ENCODE peak calls at places on chromosomes 1 and 21, in four cellular contexts. Q is K562, W is HepG2, S is GM12878. G is an unnamed sample.

GRCh38 chr1:87642581-87643129 is 314.0 kb downstream of the LMO4 start:
- DNase-seq in Q (peak), W (peak), S (no peak), G (peak)

GRCh38 chr1:201648066-201648910 is 109.4 kb downstream of the NAV1 start:
- DNase-seq in Q (peak), W (no peak), S (no peak), G (peak)

GRCh38 chr1:241077386-241078147 is 279.4 kb downstream of the RGS7 start:
- DNase-seq in Q (no peak), W (no peak), S (no peak), G (no peak)

GRCh38 chr1:209844695-209845404 is 17.1 kb downstream of the UTP25 start:
- DNase-seq in Q (no peak), W (no peak), S (no peak), G (no peak)

GRCh38 chr1:27368872-27369703 is 2.3 kb upstream of the MAP3K6 start:
- DNase-seq in Q (no peak), W (no peak), S (no peak), G (no peak)

GRCh38 chr1:232625319-232625868 is 4.5 kb downstream of the SIPA1L2 start:
- DNase-seq in Q (no peak), W (no peak), S (no peak), G (no peak)

GRCh38 chr1:218367118-218367517 is 22.0 kb downstream of the TGFB2 start:
- DNase-seq in Q (no peak), W (peak), S (no peak), G (no peak)

GRCh38 chr1:165403835-165404482 is 41.0 kb downstream of the RXRG start:
- DNase-seq in Q (peak), W (peak), S (no peak), G (peak)

GRCh38 chr1:182281541-182281940 is 110.0 kb downstream of the GLUL start:
- DNase-seq in Q (no peak), W (no peak), S (no peak), G (no peak)

GRCh38 chr1:51072040-51072439 is 30.0 kb upstream of the C1orf185 start:
- DNase-seq in Q (peak), W (peak), S (no peak), G (no peak)

GRCh38 chr1:201946224-201946908 is at the start of gene LMOD1:
- DNase-seq in Q (peak), W (peak), S (no peak), G (peak)

GRCh38 chr21:31198575-31198974 is 145.5 kb downstream of the TIAM1 start:
- DNase-seq in Q (peak), W (peak), S (no peak), G (peak)

GRCh38 chr1:26166719-26167281 is 2.0 kb downstream of the C1orf232 start:
- DNase-seq in Q (no peak), W (no peak), S (no peak), G (no peak)

GRCh38 chr1:31306278-31306677 is 9.4 kb downstream of the ZCCHC17 start:
- DNase-seq in Q (no peak), W (no peak), S (no peak), G (no peak)

GRCh38 chr1:235313931-235314678 is 13.9 kb downstream of the ARID4B start:
- DNase-seq in Q (no peak), W (no peak), S (no peak), G (no peak)
- TF ChIP-seq FOXM1 in Q (no peak), W (no peak), S (no peak), G (peak)

GRCh38 chr1:112007169-112007568 is 17.7 kb upstream of the KCND3 start:
- DNase-seq in Q (no peak), W (no peak), S (no peak), G (no peak)

GRCh38 chr1:112012823-112013222 is 23.4 kb upstream of the KCND3 start:
- DNase-seq in Q (no peak), W (no peak), S (no peak), G (no peak)

GRCh38 chr1:112017183-112017582 is 27.7 kb upstream of the KCND3 start:
- DNase-seq in Q (no peak), W (no peak), S (no peak), G (no peak)

DNA sequence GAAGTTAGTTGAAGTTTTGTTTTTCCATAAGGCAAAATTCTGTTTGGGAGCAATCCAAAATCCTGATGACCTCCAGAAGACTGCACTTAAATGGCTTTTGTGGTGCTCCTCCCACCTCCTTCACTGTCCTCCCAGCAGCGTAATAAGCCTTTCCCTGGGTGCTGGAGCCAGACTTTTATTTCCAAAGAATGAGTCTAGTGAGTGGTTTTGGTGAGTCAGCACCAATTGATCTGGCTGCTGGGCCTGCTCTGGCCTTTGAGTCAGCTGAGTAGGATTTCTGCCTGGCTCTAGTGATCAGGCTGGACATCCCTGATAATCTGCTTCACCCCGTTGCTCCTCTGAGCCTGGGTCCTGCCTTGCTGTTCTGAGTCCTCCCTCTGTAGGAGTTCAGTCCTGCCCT is 21.8 kb upstream of the KCND3 start:
- DNase-seq in Q (peak), W (no peak), S (no peak), G (no peak)
- TF ChIP-seq SP1 in Q (no peak), W (no peak), S (no peak), G (no peak)

GRCh38 chr1:214537872-214538473 is 13.4 kb downstream of the PTPN14 start:
- DNase-seq in Q (no peak), W (no peak), S (no peak), G (no peak)
- TF ChIP-seq BHLHE40 in Q (no peak), W (no peak), S (no peak), G (no peak)

DNA sequence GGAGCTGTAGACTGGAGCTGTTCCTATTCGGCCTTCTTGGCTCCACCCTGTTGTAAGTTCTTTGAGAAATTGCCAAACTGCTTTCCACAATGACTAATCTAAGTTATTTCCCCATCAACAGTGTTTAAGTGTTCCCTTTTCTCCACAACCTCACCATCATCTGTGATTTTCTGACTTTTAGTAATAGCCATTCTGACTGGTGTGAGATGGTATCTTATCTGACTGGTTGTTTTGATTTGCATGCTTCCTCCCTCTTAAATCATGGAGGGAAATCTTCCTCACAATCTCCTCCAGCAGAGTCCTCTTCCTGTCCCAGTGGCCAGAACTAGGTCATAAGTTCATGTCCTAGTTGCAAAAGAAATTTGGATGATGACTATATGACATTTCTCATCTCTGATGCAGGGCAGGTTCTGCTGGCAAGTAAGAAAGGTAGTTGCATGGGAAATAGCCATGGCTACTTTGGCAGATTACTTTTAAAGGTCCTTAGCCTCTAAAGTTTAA is 294.0 kb downstream of the LRRC40 start:
- DNase-seq in Q (no peak), W (no peak), S (no peak), G (no peak)
- TF ChIP-seq FOXM1 in Q (no peak), W (no peak), S (no peak), G (no peak)

GRCh38 chr1:243431591-243431990 is 175.8 kb downstream of the SDCCAG8 start:
- DNase-seq in Q (no peak), W (no peak), S (no peak), G (no peak)

GRCh38 chr1:243428617-243429342 is 172.9 kb downstream of the SDCCAG8 start:
- DNase-seq in Q (no peak), W (no peak), S (no peak), G (no peak)

GRCh38 chr1:243434594-243434993 is 178.8 kb downstream of the SDCCAG8 start:
- DNase-seq in Q (no peak), W (no peak), S (no peak), G (no peak)

GRCh38 chr1:243433737-243434370 is 178.0 kb downstream of the SDCCAG8 start:
- DNase-seq in Q (no peak), W (no peak), S (no peak), G (no peak)

GRCh38 chr1:243432136-243432535 is 176.3 kb downstream of the SDCCAG8 start:
- DNase-seq in Q (no peak), W (no peak), S (no peak), G (no peak)
- TF ChIP-seq SP1 in Q (no peak), W (no peak), S (no peak), G (no peak)

GRCh38 chr1:22416555-22417454 is 34.8 kb upstream of the ZBTB40 start:
- DNase-seq in Q (peak), W (peak), S (peak), G (peak)

GRCh38 chr1:22420456-22421053 is 31.1 kb upstream of the ZBTB40 start:
- DNase-seq in Q (peak), W (peak), S (no peak), G (peak)

GRCh38 chr1:22417466-22417865 is 34.2 kb upstream of the ZBTB40 start:
- DNase-seq in Q (no peak), W (no peak), S (no peak), G (no peak)

GRCh38 chr1:22418352-22418751 is 33.3 kb upstream of the ZBTB40 start:
- DNase-seq in Q (no peak), W (no peak), S (no peak), G (no peak)

DNA sequence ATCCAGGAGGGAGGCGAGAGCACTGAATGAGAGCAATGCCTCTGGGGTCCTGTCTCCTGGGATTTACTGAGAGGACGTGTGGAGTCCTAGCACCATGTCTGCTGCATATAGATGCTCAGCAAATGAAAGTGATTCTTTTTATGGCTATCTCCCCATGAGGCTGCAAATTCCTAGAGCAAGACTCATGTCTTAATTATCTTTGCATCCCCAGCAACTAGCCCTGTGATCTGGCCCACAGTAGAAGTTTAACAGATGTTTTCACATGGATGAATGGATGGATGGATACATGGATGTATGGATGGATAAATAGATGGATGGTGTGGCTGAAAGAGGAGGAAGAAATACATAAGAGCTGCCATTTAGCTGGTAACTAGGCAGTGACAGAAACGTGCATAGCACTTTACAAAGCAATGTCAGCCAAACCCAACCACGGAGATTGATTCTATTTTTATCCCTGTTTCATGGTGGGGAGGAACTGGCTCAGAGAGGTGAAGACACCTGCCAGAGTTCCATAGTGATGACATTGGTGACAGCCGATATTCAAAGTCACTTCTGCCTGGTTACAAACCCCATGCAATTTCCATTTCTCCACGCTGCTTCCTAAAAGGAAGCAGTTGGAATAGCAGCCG is 32.7 kb upstream of the ZBTB40 start:
- DNase-seq in Q (no peak), W (no peak), S (peak), G (no peak)
- TF ChIP-seq BHLHE40 in Q (no peak), W (no peak), S (no peak), G (no peak)

GRCh38 chr1:118143136-118143535 is 41.9 kb downstream of the SPAG17 start:
- DNase-seq in Q (no peak), W (no peak), S (no peak), G (no peak)

GRCh38 chr1:118143828-118144227 is 41.2 kb downstream of the SPAG17 start:
- DNase-seq in Q (no peak), W (no peak), S (no peak), G (no peak)

GRCh38 chr1:118145736-118146135 is 39.3 kb downstream of the SPAG17 start:
- DNase-seq in Q (no peak), W (no peak), S (no peak), G (no peak)

GRCh38 chr1:118144777-118145176 is 40.3 kb downstream of the SPAG17 start:
- DNase-seq in Q (no peak), W (no peak), S (no peak), G (no peak)

DNA sequence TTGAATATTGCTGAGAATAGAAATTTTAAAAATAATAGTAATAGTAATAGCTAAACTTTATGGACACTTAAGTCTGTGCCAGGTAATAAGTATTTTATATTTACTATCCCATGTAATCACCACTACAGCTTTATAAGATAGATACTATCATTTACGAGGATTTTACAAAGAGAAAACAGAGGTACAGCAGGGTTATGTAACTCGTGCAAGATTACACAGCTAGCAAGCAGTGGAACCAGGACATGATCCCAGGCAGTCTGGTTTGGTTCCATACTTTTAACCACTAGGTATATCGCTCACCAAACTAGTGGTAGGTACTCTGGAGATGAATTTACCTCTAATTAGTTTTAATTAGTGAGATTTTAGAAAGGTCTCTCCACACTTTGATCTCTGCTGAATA is 42.5 kb downstream of the SPAG17 start:
- DNase-seq in Q (no peak), W (no peak), S (no peak), G (no peak)
- TF ChIP-seq FOXM1 in Q (no peak), W (no peak), S (no peak), G (no peak)

G was measured in HEK293T.